ENCODE peak calls at places on chromosomes 12 and 14, in eight cellular contexts. W, N, V, X, B, E, Z and K are unnamed samples.

GRCh38 chr12:48930475-48930874 is 5.2 kb upstream of the FKBP11 start:
- DNase-seq in W (no peak), N (no peak), V (no peak), X (no peak), B (no peak), E (no peak), Z (no peak), K (no peak)

GRCh38 chr14:63147018-63147417 is 57.2 kb upstream of the RHOJ start:
- DNase-seq in W (no peak), N (no peak), V (no peak), X (no peak), B (no peak), E (no peak), Z (no peak), K (no peak)

GRCh38 chr12:851913-852312 is 97.6 kb downstream of the RAD52 start:
- DNase-seq in W (no peak), N (no peak), V (no peak), X (no peak), B (peak), E (no peak), Z (no peak), K (no peak)

GRCh38 chr14:74169906-74170305 is 69.3 kb upstream of the VSX2 start:
- DNase-seq in W (no peak), N (no peak), V (no peak), X (no peak), B (no peak), E (no peak), Z (no peak), K (no peak)

GRCh38 chr14:23307146-23307447 is 464 bp downstream of the BCL2L2 start:
- DNase-seq in W (peak), N (no peak), V (no peak), X (no peak), B (no peak), E (no peak), Z (no peak), K (no peak)

GRCh38 chr12:9365296-9365695 is 157.1 kb upstream of the PZP start:
- DNase-seq in W (no peak), N (no peak), V (no peak), X (no peak), B (no peak), E (no peak), Z (no peak), K (no peak)

GRCh38 chr14:29156096-29156495 is 389.5 kb downstream of the FOXG1 start:
- DNase-seq in W (no peak), N (no peak), V (no peak), X (no peak), B (no peak), E (no peak), Z (no peak), K (no peak)

GRCh38 chr14:104085032-104085888 is at the start of gene ASPG:
- DNase-seq in W (peak), N (peak), V (peak), X (no peak), B (no peak), E (no peak), Z (peak), K (no peak)

GRCh38 chr12:117334098-117334497 is 27.3 kb downstream of the NOS1 start:
- DNase-seq in W (no peak), N (no peak), V (no peak), X (no peak), B (no peak), E (no peak), Z (no peak), K (no peak)

DNA sequence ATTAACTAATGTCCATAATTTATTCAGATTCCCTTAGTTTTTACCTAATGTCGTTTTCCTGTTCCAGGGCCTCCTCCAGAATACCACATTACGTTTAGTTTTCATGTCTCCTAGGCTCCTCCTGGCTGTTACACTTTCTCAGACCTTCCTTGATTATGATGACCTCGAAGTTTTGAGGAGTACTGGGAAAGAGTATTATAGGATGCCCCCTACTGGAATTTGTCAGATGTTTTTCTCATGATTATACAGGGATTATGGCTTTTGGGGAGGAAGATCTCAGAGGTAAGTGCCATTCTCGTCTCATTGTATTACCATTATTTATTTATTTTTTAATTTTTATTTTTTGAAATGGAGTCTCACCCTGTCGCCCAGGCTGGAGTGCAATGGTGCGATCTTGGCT is 17.7 kb upstream of the C1S start:
- DNase-seq in W (no peak), N (no peak), V (no peak), X (peak), B (no peak), E (no peak), Z (no peak), K (no peak)
- TF ChIP-seq CTCF in W (peak), N (peak), V (no peak), X (peak), B (peak), E (peak), Z (peak), K (peak)

GRCh38 chr12:109346920-109347319 is 780 bp upstream of the MYO1H start:
- DNase-seq in W (no peak), N (no peak), V (no peak), X (no peak), B (no peak), E (no peak), Z (no peak), K (no peak)
- TF ChIP-seq CTCF in W (no peak), N (no peak), V (no peak), X (peak), B (peak), E (no peak), Z (no peak), K (no peak)

DNA sequence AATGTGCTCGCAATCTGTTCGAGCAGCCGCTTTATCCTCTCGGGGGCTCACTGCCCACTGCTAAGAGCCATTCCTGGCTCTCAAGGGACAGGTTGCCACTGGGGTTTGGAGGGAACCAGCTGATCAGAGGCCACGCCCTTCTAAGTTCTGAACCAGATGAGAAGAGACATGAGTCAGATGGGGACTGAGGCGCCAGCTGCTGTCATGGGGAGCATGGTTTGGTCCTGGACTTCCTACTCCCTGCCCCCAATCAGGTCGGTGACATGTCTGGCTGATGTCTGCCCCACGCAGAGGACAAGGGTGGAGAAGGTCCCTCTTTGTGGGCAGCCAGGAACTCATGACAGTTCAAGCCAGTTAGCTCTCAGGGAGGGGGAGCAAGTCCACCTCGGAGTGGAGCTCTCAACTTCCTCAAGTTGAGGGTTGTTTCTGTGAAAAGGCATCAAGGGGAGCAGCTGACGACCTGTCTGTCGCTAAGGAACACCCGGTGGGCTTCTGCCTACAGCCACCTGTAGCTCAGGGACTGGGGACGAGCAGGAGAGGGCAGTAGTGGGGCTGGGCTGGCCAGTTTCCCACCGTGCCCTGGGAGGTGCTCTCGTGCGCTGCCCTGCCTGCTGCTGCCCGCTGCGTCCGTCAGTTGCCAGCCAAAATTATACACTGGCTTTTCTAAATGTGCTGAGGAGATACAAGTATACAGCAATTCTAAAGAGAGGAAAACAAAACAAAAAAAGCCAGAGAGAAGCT is 20.4 kb downstream of the PSMC1 start:
- DNase-seq in W (no peak), N (no peak), V (no peak), X (no peak), B (no peak), E (no peak), Z (no peak), K (no peak)
- TF ChIP-seq CTCF in W (no peak), N (no peak), V (no peak), X (no peak), B (no peak), E (no peak), Z (no peak), K (no peak)

GRCh38 chr14:103030741-103031565 is 26.4 kb downstream of the CDC42BPB start:
- DNase-seq in W (no peak), N (no peak), V (no peak), X (no peak), B (no peak), E (no peak), Z (no peak), K (no peak)

GRCh38 chr14:103029936-103030335 is 27.4 kb downstream of the CDC42BPB start:
- DNase-seq in W (no peak), N (no peak), V (no peak), X (no peak), B (no peak), E (no peak), Z (no peak), K (peak)

GRCh38 chr14:103031566-103031911 is 25.8 kb downstream of the CDC42BPB start:
- DNase-seq in W (no peak), N (no peak), V (no peak), X (no peak), B (no peak), E (no peak), Z (no peak), K (no peak)

GRCh38 chr14:103033744-103034143 is 23.6 kb downstream of the CDC42BPB start:
- DNase-seq in W (no peak), N (peak), V (no peak), X (no peak), B (peak), E (peak), Z (no peak), K (no peak)

GRCh38 chr14:103031956-103032355 is 25.4 kb downstream of the CDC42BPB start:
- DNase-seq in W (no peak), N (peak), V (no peak), X (no peak), B (no peak), E (no peak), Z (no peak), K (peak)
- TF ChIP-seq CTCF in W (no peak), N (peak), V (no peak), X (peak), B (no peak), E (peak), Z (peak), K (no peak)

DNA sequence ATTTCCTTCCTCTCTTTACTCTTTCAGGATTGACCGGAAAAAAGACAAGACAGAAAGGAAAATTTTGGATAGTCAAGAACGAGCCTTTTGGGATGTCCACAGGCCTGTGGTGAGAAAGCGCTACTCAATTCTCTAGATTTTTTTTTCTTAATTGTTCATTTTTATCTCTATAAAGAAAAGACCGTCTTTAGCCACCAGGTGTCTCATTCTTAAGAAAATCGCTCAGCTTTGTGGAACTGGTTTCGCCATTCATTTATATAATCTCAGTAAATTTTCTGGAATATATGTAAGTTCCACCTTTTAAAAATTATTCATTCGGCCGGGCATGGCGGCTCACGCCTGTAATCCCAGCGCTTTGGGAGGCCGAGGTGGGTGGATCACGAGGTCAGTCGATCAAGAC is 421.1 kb downstream of the DPF3 start:
- DNase-seq in W (no peak), N (no peak), V (no peak), X (peak), B (no peak), E (no peak), Z (no peak), K (no peak)
- TF ChIP-seq CTCF in W (no peak), N (no peak), V (no peak), X (peak), B (no peak), E (no peak), Z (no peak), K (no peak)

DNA sequence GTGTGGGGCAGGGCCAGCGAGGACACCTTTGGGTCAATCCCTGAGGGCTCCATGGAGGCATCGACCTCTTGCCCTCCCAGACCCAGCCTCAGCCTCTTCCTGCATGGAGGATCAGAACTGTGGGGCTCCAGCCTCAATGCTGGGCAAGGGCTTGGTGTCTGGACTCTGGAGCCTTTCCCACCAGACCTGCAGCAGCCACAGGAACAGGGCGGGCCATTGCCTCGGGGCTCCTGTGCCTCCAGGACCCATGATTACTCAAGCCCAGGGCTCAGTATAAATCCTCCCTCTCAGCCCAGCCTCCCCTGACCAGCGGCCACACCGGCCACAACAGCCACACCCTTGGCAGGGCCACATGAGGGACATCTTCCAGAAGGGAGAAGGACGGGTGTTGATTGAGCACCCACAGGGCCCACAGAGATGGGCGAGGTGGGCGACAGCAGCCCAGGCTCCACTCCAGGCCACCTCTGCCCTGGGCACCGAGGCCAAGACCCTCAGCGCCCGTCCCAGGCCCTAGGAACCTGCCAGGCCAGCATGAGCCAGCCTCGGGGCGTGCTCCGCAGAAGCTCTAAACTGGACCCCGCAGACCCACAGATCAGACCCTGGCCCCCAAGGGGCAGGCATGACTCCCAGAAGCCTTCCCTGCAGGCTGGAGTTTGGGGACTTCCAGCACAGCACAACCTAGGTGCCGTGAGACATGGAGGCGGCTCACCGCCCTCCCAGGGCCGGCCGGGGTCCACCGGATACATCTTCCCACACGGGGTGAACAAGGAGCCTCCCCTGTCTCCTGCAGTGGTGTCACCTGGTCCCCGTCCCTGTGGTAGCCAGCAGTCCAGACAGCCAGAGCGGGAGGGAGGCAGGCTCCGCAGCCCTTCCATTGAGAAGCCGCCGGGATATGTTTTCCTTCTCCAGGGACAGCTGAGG is 25.1 kb downstream of the NCOR2 start:
- DNase-seq in W (no peak), N (no peak), V (no peak), X (no peak), B (no peak), E (no peak), Z (no peak), K (no peak)
- TF ChIP-seq CTCF in W (no peak), N (no peak), V (no peak), X (no peak), B (no peak), E (no peak), Z (no peak), K (no peak)

GRCh38 chr14:53325176-53325806 is 172.2 kb upstream of the DDHD1 start:
- DNase-seq in W (no peak), N (no peak), V (no peak), X (no peak), B (no peak), E (no peak), Z (no peak), K (no peak)
- TF ChIP-seq CTCF in W (no peak), N (no peak), V (no peak), X (peak), B (peak), E (peak), Z (peak), K (no peak)

GRCh38 chr12:6072302-6072752 is 52.1 kb downstream of the VWF start:
- DNase-seq in W (no peak), N (no peak), V (no peak), X (no peak), B (no peak), E (no peak), Z (no peak), K (no peak)
- TF ChIP-seq CTCF in W (no peak), N (no peak), V (no peak), X (no peak), B (peak), E (peak), Z (peak), K (no peak)